ENCODE peak calls at places on chromosomes 4 and X, in five cellular contexts. X is naive B cell, N is NCI-H1105, C is ovary, F is LoVo. W is an unnamed sample.

GRCh38 chr4:41437264-41437566 is 100.7 kb upstream of the LIMCH1 start:
- DNase-seq in C (no peak), X (no peak), N (no peak), F (no peak), W (no peak)

GRCh38 chr4:38111024-38111423 is 150.8 kb downstream of the PTTG2 start:
- DNase-seq in F (no peak), C (no peak), N (no peak), X (no peak), W (no peak)

GRCh38 chr4:99723555-99724450 is 66.2 kb upstream of the C4orf54 start:
- DNase-seq in N (no peak), F (peak; percentile 44), C (peak; percentile 46), X (no peak), W (no peak)

GRCh38 chr4:101304916-101305315 is 42.4 kb downstream of the PPP3CA start:
- DNase-seq in N (peak; percentile 10), F (no peak), C (no peak), X (no peak), W (no peak)

GRCh38 chrX:17725176-17725575 is 12.1 kb upstream of the SCML1 start:
- DNase-seq in N (no peak), C (no peak), X (no peak), F (no peak), W (peak; percentile 17)

GRCh38 chrX:38871129-38872029 is 70.1 kb downstream of the MID1IP1 start:
- DNase-seq in C (no peak), F (no peak), X (no peak), N (no peak), W (no peak)

GRCh38 chrX:151175283-151176062 is 911 bp upstream of the GPR50 start:
- DNase-seq in C (no peak), F (no peak), X (no peak), N (no peak), W (no peak)

GRCh38 chrX:71996138-71996537 is 85.5 kb downstream of the NHSL2 start:
- DNase-seq in N (no peak), F (no peak), X (no peak), C (no peak), W (no peak)

GRCh38 chrX:71366674-71367256 is 608 bp downstream of the TAF1 start:
- DNase-seq in F (no peak), X (no peak), C (no peak), N (no peak), W (no peak)

GRCh38 chr4:41212221-41213203 is 1.8 kb downstream of the APBB2 start:
- DNase-seq in F (peak; percentile 67), X (no peak), N (no peak), C (peak; percentile 37), W (peak; percentile 68)

GRCh38 chr4:77990456-77990855 is 66.7 kb upstream of the FRAS1 start:
- DNase-seq in C (no peak), F (no peak), X (no peak), N (no peak), W (no peak)

GRCh38 chr4:179855471-179855870 is 2387.7 kb upstream of the TENM3 start:
- DNase-seq in X (no peak), C (no peak), N (no peak), F (no peak), W (no peak)

GRCh38 chr4:140861359-140862181 is 105.4 kb upstream of the TBC1D9 start:
- DNase-seq in X (peak; percentile 43), N (peak; percentile 50), C (peak; percentile 60), F (peak; percentile 59), W (peak; percentile 45)

GRCh38 chr4:55866973-55867574 is 13.6 kb downstream of the EXOC1 start:
- DNase-seq in C (no peak), N (peak; percentile 0), X (peak; percentile 39), F (peak; percentile 74), W (peak; percentile 32)

GRCh38 chrX:47191331-47191730 is 2.3 kb upstream of the UBA1 start:
- DNase-seq in F (peak; percentile 56), X (peak; percentile 35), N (no peak), C (no peak), W (no peak)

GRCh38 chrX:107861056-107861455 is 35.4 kb downstream of the MID2 start:
- DNase-seq in N (no peak), X (no peak), F (no peak), C (no peak), W (no peak)

GRCh38 chrX:123064053-123064452 is 120.0 kb upstream of the GRIA3 start:
- DNase-seq in X (no peak), N (no peak), C (no peak), F (no peak), W (no peak)

GRCh38 chr4:6321361-6321760 is 51.7 kb downstream of the WFS1 start:
- DNase-seq in C (no peak), F (no peak), N (no peak), X (no peak), W (no peak)

GRCh38 chr4:53618321-53618720 is 27.0 kb upstream of the LNX1 start:
- DNase-seq in X (no peak), C (no peak), N (no peak), F (no peak), W (no peak)

GRCh38 chr4:168854216-168854921 is 155.7 kb downstream of the CBR4 start:
- DNase-seq in F (no peak), C (no peak), N (no peak), X (no peak), W (no peak)

GRCh38 chr4:55330241-55330640 is 15.8 kb upstream of the SRD5A3 start:
- DNase-seq in N (no peak), C (no peak), X (no peak), F (no peak), W (no peak)

GRCh38 chr4:24471623-24472510 is 112.5 kb downstream of the DHX15 start:
- DNase-seq in C (peak; percentile 12), X (no peak), N (peak; percentile 24), F (no peak), W (no peak)

GRCh38 chrX:68511255-68511654 is 12.4 kb downstream of the YIPF6 start:
- DNase-seq in X (peak; percentile 25), C (no peak), F (peak; percentile 23), N (peak; percentile 9), W (no peak)

GRCh38 chrX:27162496-27162895 is 300.6 kb downstream of the PPP4R3C start:
- DNase-seq in X (no peak), F (no peak), C (no peak), N (no peak), W (no peak)

GRCh38 chr4:188025476-188025875 is 29.9 kb downstream of the ZFP42 start:
- DNase-seq in N (peak; percentile 34), C (no peak), F (no peak), X (no peak), W (no peak)

GRCh38 chrX:150269613-150270254 is 93.4 kb upstream of the MAMLD1 start:
- DNase-seq in N (no peak), C (no peak), X (no peak), F (peak; percentile 20), W (no peak)

GRCh38 chr4:81343046-81343445 is 128.0 kb upstream of the PRKG2 start:
- DNase-seq in C (no peak), F (no peak), N (no peak), X (no peak), W (no peak)

GRCh38 chrX:40933132-40934078 is 151.8 kb upstream of the USP9X start:
- DNase-seq in N (no peak), F (no peak), C (no peak), X (no peak), W (no peak)

GRCh38 chr4:140150636-140150885 is 3.4 kb downstream of the MAML3 start:
- DNase-seq in N (no peak), F (no peak), X (no peak), C (peak; percentile 86), W (no peak)

GRCh38 chr4:71396382-71396781 is 57.6 kb downstream of the SLC4A4 start:
- DNase-seq in F (no peak), C (no peak), X (no peak), N (no peak), W (no peak)

GRCh38 chr4:180284267-180284666 is 1958.9 kb upstream of the TENM3 start:
- DNase-seq in F (no peak), C (no peak), X (no peak), N (no peak), W (no peak)

GRCh38 chr4:102860928-102861327 is 7.9 kb upstream of the CISD2 start:
- DNase-seq in N (no peak), F (no peak), X (no peak), C (no peak), W (no peak)

GRCh38 chr4:106266201-106266600 is 49.8 kb downstream of the TBCK start:
- DNase-seq in N (peak; percentile 1), F (peak; percentile 38), X (no peak), C (no peak), W (peak; percentile 5)

GRCh38 chr4:188682321-188682720 is 543.1 kb downstream of the TRIML1 start:
- DNase-seq in X (no peak), F (no peak), C (no peak), N (no peak), W (no peak)

GRCh38 chr4:185210102-185210981 is 944 bp downstream of the SNX25 start:
- DNase-seq in N (no peak), C (peak; percentile 53), F (peak; percentile 26), X (peak; percentile 47), W (no peak)